ENCODE peak calls at places on chromosomes 1 and 21, in eight cellular contexts. D is prostate gland, C is Panc1, P is SK-N-SH, L is breast epithelium, M is esophagus muscularis mucosa, W is HCT116, B is endothelial cell of umbilical vein. K is an unnamed sample.

GRCh38 chr21:45255381-45256020 is 32.2 kb downstream of the POFUT2 start:
- DNase-seq in L (peak; percentile 30), P (peak; percentile 25), C (no peak), M (peak; percentile 62), B (no peak), D (no peak), W (peak; percentile 34), K (peak; percentile 74)

GRCh38 chr1:34984435-34985062 is 598 bp downstream of the TMEM35B start:
- DNase-seq in C (no peak), P (peak; percentile 57), M (no peak), D (no peak), B (peak; percentile 46), W (no peak), L (no peak), K (no peak)

GRCh38 chr1:109298666-109299086 is 8.1 kb downstream of the MYBPHL start:
- DNase-seq in W (no peak), M (no peak), L (peak; percentile 50), C (no peak), D (no peak), B (no peak), P (peak; percentile 51), K (no peak)

GRCh38 chr1:198167436-198167934 is 10.7 kb downstream of the NEK7 start:
- DNase-seq in P (no peak), C (no peak), L (no peak), B (peak; percentile 70), D (no peak), M (no peak), W (no peak), K (no peak)

GRCh38 chr21:15222711-15223110 is 157.9 kb upstream of the NRIP1 start:
- DNase-seq in C (no peak), P (no peak), L (no peak), W (peak; percentile 49), B (no peak), D (no peak), M (no peak), K (no peak)

GRCh38 chr1:1670866-1671265 is 12.1 kb upstream of the CDK11B start:
- DNase-seq in P (no peak), M (no peak), D (no peak), L (no peak), C (no peak), B (no peak), W (no peak), K (peak; percentile 54)

GRCh38 chr21:38766987-38767722 is 38.6 kb upstream of the ETS2 start:
- DNase-seq in W (no peak), B (no peak), D (peak; percentile 26), C (no peak), M (no peak), P (no peak), L (no peak), K (peak; percentile 89)

GRCh38 chr1:169548312-169548711 is 38.0 kb downstream of the F5 start:
- DNase-seq in M (no peak), D (no peak), B (no peak), C (no peak), W (no peak), P (no peak), L (no peak), K (no peak)

GRCh38 chr1:212699104-212699838 is 369 bp downstream of the BATF3 start:
- DNase-seq in L (no peak), D (no peak), B (peak; percentile 18), P (peak; percentile 78), W (peak; percentile 27), M (no peak), C (no peak), K (peak; percentile 89)

GRCh38 chr1:147475488-147475887 is 65.8 kb upstream of the BCL9 start:
- DNase-seq in B (no peak), C (no peak), D (no peak), L (no peak), W (no peak), M (no peak), P (no peak), K (no peak)

GRCh38 chr1:110053557-110054428 is 16.7 kb downstream of the ALX3 start:
- DNase-seq in L (peak; percentile 43), W (no peak), C (peak; percentile 64), P (peak; percentile 71), B (peak; percentile 39), M (no peak), D (peak; percentile 54), K (peak; percentile 90)

GRCh38 chr1:44012941-44013609 is 18.2 kb downstream of the SLC6A9 start:
- DNase-seq in P (no peak), L (no peak), W (no peak), D (no peak), M (no peak), C (no peak), B (no peak), K (no peak)

GRCh38 chr1:33060579-33061083 is 20.3 kb upstream of the AZIN2 start:
- DNase-seq in C (no peak), M (no peak), B (peak; percentile 28), L (peak; percentile 83), D (no peak), W (no peak), P (no peak), K (no peak)

GRCh38 chr1:36321119-36321951 is 2.1 kb downstream of the EVA1B start:
- DNase-seq in D (no peak), B (no peak), C (no peak), P (peak; percentile 91), L (no peak), W (peak; percentile 77), M (no peak), K (peak; percentile 87)

GRCh38 chr1:243926803-243927245 is 76.8 kb upstream of the AKT3 start:
- DNase-seq in C (peak; percentile 7), B (peak; percentile 96), D (no peak), W (peak; percentile 15), L (no peak), P (no peak), M (no peak), K (no peak)

GRCh38 chr1:78079580-78079979 is 33.8 kb downstream of the GIPC2 start:
- DNase-seq in C (no peak), M (no peak), L (no peak), B (peak; percentile 73), W (no peak), D (no peak), P (no peak), K (no peak)

GRCh38 chr1:159823401-159823800 is 3.3 kb upstream of the SLAMF8 start:
- DNase-seq in C (no peak), M (no peak), P (peak; percentile 25), L (no peak), W (no peak), D (no peak), B (no peak), K (no peak)

GRCh38 chr21:39136711-39137110 is 46.5 kb downstream of the PSMG1 start:
- DNase-seq in D (no peak), L (no peak), C (no peak), B (no peak), P (no peak), W (no peak), M (peak; percentile 47), K (no peak)

GRCh38 chr21:44911384-44912157 is 9.1 kb downstream of the ITGB2 start:
- DNase-seq in D (peak; percentile 85), W (no peak), L (peak; percentile 86), P (peak; percentile 73), C (no peak), B (peak; percentile 71), M (no peak), K (peak; percentile 93)

GRCh38 chr1:226248091-226248490 is 24.6 kb downstream of the MIXL1 start:
- DNase-seq in B (no peak), W (no peak), L (no peak), C (no peak), D (no peak), P (no peak), M (no peak), K (no peak)

GRCh38 chr1:39410915-39411436 is 80.5 kb upstream of the BMP8A start:
- DNase-seq in L (peak; percentile 82), B (peak; percentile 82), M (no peak), D (peak; percentile 88), C (no peak), W (no peak), P (peak; percentile 74), K (peak; percentile 83)
- TF ChIP-seq POLR2AphosphoS5 in L (no peak), B (no peak), M (peak; percentile 67), D (peak; percentile 82), C (no peak), W (peak; percentile 5), P (no peak), K (peak; percentile 66)

DNA sequence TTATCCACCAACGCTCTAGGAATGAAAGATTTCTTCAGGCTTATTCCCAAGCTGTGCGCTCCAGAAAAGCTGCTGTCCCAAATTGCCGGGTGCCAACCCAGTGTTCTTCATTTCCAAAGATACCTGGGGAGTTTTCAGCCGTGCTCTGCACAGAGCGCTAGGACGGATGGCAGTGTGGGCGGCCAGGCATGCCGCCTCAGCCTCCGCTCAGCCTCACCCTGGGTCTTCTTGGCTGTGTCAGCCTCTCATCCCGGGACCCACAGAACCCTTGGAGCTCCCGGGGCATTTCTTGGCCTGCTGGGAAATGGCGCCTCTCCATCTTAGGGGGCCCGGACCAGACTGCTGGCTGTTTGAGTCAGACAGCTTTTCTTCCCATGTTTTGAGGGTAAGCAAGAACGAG is 116.9 kb upstream of the SLC25A33 start:
- DNase-seq in M (no peak), L (no peak), P (no peak), C (no peak), B (no peak), W (no peak), D (no peak), K (no peak)
- H3K4me1 ChIP-seq in M (no peaks in the 10 kb centered on the region), L (no peaks in the 10 kb centered on the region), P (no peaks in the 10 kb centered on the region), C (peaks cover 3% of the 10 kb centered on the region), B (no peaks in the 10 kb centered on the region), W (no peaks in the 10 kb centered on the region), D (no peaks in the 10 kb centered on the region), K (peaks cover 32% of the 10 kb centered on the region)

GRCh38 chr1:228735871-228736586 is 750 bp downstream of the RHOU start:
- DNase-seq in D (peak; percentile 49), B (peak; percentile 16), P (no peak), M (peak; percentile 91), W (peak; percentile 18), L (peak; percentile 63), C (no peak), K (peak; percentile 86)

GRCh38 chr1:228737613-228738012 is 2.3 kb downstream of the RHOU start:
- DNase-seq in D (no peak), W (no peak), B (no peak), P (no peak), L (no peak), M (no peak), C (no peak), K (no peak)

GRCh38 chr1:228736844-228737415 is 1.7 kb downstream of the RHOU start:
- DNase-seq in C (no peak), M (peak; percentile 77), B (no peak), D (no peak), W (no peak), P (no peak), L (no peak), K (no peak)

GRCh38 chr1:228733576-228733975 is 1.7 kb upstream of the RHOU start:
- DNase-seq in D (no peak), W (no peak), P (no peak), B (no peak), C (no peak), M (peak; percentile 87), L (no peak), K (no peak)

GRCh38 chr1:228734881-228735801 is at the start of gene RHOU:
- DNase-seq in W (peak; percentile 12), P (peak; percentile 95), D (peak; percentile 74), C (no peak), L (peak; percentile 69), B (peak; percentile 51), M (peak; percentile 92), K (peak; percentile 93)
- TF ChIP-seq CTCF in W (no peak), P (peak; percentile 54), D (peak; percentile 89), C (peak; percentile 96), L (peak; percentile 39), B (peak; percentile 33), M (peak; percentile 96), K (peak; percentile 61)

GRCh38 chr1:9912264-9912936 is 2.3 kb upstream of the CTNNBIP1 start:
- DNase-seq in C (no peak), D (no peak), M (no peak), B (no peak), L (no peak), W (no peak), P (no peak), K (no peak)
- TF ChIP-seq POLR2AphosphoS5 in C (no peak), D (no peak), M (no peak), B (no peak), L (no peak), W (no peak), P (no peak), K (no peak)